ENCODE peak calls at places on chromosome 7, in six cellular contexts. H, Z, R, W, U and V are unnamed samples.

GRCh38 chr7:100881136-100881535 is 6.2 kb downstream of the SRRT start:
- DNase-seq in Z (no peak), R (no peak), H (no peak), W (no peak), U (no peak), V (no peak)

GRCh38 chr7:42722726-42723125 is 189.1 kb downstream of the C7orf25 start:
- DNase-seq in R (no peak), W (no peak), H (no peak), Z (no peak), U (no peak), V (no peak)

GRCh38 chr7:155425011-155425340 is 33.0 kb upstream of the EN2 start:
- DNase-seq in H (no peak), Z (no peak), W (no peak), U (no peak), R (no peak), V (no peak)

GRCh38 chr7:106775975-106776607 is 89.0 kb upstream of the PIK3CG start:
- DNase-seq in W (no peak), H (no peak), R (no peak), Z (no peak), U (no peak), V (no peak)

GRCh38 chr7:44995555-44996493 is 4.2 kb upstream of the CCM2 start:
- DNase-seq in U (no peak), Z (no peak), W (no peak), H (no peak), R (peak), V (no peak)

GRCh38 chr7:107728276-107728675 is 15.7 kb upstream of the CBLL1 start:
- DNase-seq in R (no peak), W (no peak), H (peak), U (no peak), Z (no peak), V (no peak)

GRCh38 chr7:66576646-66577045 is 52.0 kb upstream of the KCTD7 start:
- DNase-seq in Z (no peak), W (no peak), R (no peak), U (no peak), H (no peak), V (no peak)

GRCh38 chr7:33534830-33535229 is 370.5 kb upstream of the BMPER start:
- DNase-seq in U (no peak), W (no peak), H (peak), Z (no peak), R (no peak), V (no peak)

GRCh38 chr7:142120474-142121000 is 9.0 kb downstream of the MGAM2 start:
- DNase-seq in R (no peak), W (no peak), Z (no peak), U (no peak), H (no peak), V (no peak)

GRCh38 chr7:135192914-135193536 is 18.3 kb downstream of the WDR91 start:
- DNase-seq in U (no peak), W (no peak), Z (no peak), R (no peak), H (no peak), V (no peak)

GRCh38 chr7:33486626-33487025 is 357.3 kb downstream of the BBS9 start:
- DNase-seq in Z (no peak), U (no peak), R (no peak), W (no peak), H (no peak), V (no peak)

GRCh38 chr7:518630-519428 is 817 bp downstream of the PDGFA start:
- DNase-seq in W (no peak), R (no peak), H (peak), Z (peak), U (peak), V (peak)

GRCh38 chr7:151411551-151411950 is 1.7 kb upstream of the WDR86 start:
- DNase-seq in H (no peak), Z (no peak), W (no peak), R (no peak), U (peak), V (no peak)

GRCh38 chr7:155166673-155167370 is 96.7 kb downstream of the HTR5A start:
- DNase-seq in W (peak), U (no peak), Z (no peak), R (no peak), H (peak), V (no peak)

GRCh38 chr7:41996381-41997035 is 240.5 kb downstream of the GLI3 start:
- DNase-seq in Z (no peak), H (peak), R (no peak), U (no peak), W (no peak), V (no peak)

GRCh38 chr7:26291251-26291650 is 411 bp upstream of the SNX10 start:
- DNase-seq in H (no peak), R (no peak), U (no peak), W (no peak), Z (no peak), V (no peak)

GRCh38 chr7:44286618-44287487 is 38.5 kb downstream of the CAMK2B start:
- DNase-seq in U (peak), W (no peak), Z (peak), R (no peak), H (no peak), V (no peak)

GRCh38 chr7:132275384-132275783 is 300.9 kb downstream of the PLXNA4 start:
- DNase-seq in W (no peak), R (no peak), Z (no peak), U (no peak), H (no peak), V (no peak)

GRCh38 chr7:110921478-110922210 is 169.3 kb upstream of the LRRN3 start:
- DNase-seq in H (peak), W (no peak), R (no peak), Z (no peak), U (no peak), V (no peak)
- TF ChIP-seq RAD21 in H (no peak), W (no peak), R (no peak), Z (no peak), U (no peak), V (no peak)

GRCh38 chr7:114930829-114931655 is 9.1 kb downstream of the MDFIC start:
- DNase-seq in R (no peak), W (no peak), Z (no peak), H (peak), U (no peak), V (no peak)
- TF ChIP-seq RAD21 in R (no peak), W (no peak), Z (no peak), H (no peak), U (no peak), V (no peak)

DNA sequence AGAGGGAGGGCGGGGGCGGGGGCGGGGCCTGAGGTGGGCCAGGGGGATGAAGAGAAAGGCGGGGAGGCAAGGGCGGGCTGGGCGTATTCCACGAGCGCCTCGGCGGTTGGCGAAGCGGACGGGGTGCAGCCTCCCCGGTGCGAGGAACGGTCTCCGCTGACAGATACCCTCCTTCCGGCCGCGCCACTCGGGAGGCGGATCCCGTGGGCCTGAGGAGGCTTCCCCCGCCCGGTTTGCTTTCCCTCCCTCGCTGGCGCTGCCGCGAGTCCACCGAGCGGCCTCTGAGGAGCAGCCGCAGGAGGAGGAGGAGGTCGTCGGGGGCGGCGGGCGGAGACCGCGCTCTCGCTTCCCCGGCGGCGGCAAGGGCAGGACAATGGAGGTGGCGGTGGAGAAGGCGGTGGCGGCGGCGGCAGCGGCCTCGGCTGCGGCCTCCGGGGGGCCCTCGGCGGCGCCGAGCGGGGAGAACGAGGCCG is at the start of gene TRIM24:
- DNase-seq in U (peak), H (peak), W (no peak), Z (no peak), R (no peak), V (no peak)
- TF ChIP-seq RAD21 in U (peak), H (no peak), W (no peak), Z (no peak), R (no peak), V (no peak)

DNA sequence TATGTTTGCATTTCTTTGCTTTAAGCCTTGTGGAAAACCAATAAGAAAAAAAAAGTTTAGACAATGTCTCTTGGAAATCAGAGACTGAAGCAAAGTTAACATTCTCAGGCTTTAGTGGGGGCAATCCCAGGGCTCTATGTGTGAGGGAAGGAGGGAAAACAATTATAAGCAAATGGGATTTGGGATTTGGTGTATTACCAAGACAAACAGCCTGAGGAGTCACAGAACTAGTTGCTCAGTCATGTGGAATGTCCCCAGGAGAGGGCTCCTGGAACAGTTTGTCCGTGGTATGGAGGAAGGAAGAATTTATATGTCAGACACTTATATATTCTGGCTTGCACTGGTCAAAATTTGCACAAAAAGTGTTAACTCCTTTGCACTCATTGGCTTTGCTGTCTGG is 562.9 kb upstream of the TPK1 start:
- DNase-seq in Z (no peak), W (no peak), H (no peak), U (no peak), R (no peak), V (no peak)
- TF ChIP-seq RAD21 in Z (no peak), W (no peak), H (no peak), U (no peak), R (no peak), V (no peak)

DNA sequence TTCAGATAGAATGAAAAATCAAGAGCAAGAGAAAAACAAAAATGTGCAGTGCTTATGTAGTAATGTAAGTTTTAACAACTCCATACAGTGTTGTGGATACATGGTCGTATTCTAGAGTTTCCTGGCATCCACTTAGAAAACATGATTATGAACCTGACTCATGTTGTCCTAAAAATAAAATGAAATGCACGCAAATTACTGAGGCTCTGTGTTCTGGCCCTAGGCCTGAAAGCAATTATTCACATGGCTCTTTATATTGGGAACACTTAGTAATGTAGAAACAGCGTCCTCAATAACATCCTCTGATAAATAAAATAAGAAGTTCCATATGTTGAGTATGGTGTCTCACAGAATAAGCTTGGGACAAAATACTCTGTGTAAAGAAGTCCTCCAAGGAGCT is 200.2 kb upstream of the SEMA3E start:
- DNase-seq in R (no peak), H (no peak), Z (no peak), W (no peak), U (no peak), V (no peak)
- TF ChIP-seq RAD21 in R (no peak), H (no peak), Z (no peak), W (no peak), U (no peak), V (no peak)

DNA sequence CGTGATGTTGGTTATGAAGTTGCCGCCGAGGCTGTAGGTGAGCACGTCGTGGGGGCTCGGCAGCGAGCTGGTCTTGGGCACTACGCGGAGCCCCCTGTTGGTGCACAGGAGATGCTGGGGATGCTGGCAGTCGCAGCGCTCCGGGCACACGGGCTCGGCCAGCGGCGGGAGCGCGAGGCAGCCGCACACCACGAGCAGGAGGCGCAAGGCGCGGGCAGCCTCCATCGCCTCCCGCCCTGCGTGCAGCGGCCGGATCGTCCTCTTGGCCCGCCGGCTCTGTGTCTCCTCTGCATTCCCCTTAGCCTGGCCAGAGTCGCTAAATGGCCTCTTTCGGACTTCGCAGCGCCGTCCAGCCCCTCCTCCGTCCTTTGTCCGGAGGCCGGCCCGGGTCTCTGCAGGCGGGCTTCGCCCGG is 302 bp downstream of the TRIL start:
- DNase-seq in U (peak), W (no peak), H (no peak), R (no peak), Z (peak), V (no peak)
- TF ChIP-seq RAD21 in U (no peak), W (no peak), H (no peak), R (no peak), Z (no peak), V (no peak)

GRCh38 chr7:158824028-158824427 is 5.3 kb downstream of the ESYT2 start:
- DNase-seq in U (no peak), H (no peak), Z (no peak), R (peak), W (no peak), V (no peak)
- TF ChIP-seq RAD21 in U (no peak), H (no peak), Z (no peak), R (no peak), W (no peak), V (no peak)

DNA sequence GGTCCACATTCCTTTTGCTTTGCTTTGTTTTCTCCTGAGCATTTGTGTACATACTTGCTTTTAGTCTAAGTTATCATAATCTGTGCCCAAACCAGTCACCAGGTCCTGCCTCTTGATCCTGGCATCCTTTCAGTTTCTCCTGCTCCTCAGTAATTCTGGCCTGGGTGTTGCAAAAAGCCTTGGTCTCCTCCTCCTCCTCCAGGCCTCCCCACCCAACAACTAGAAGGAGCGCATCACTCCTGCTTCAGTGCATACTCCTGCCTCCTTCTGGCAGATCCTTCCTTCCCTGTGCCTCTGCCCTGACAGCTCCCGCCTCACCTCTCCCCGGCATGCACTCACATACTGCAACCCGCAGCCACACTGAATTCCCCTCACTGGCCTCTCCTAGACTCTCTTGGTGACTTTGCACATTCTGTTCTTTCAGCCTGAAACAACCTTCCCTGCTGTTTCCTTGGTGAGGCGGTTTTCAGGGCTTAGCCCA is 2.3 kb downstream of the DENND2A start:
- DNase-seq in W (no peak), Z (peak), R (no peak), H (peak), U (no peak), V (peak)
- TF ChIP-seq RAD21 in W (peak), Z (peak), R (no peak), H (peak), U (no peak), V (peak)

GRCh38 chr7:87885018-87885417 is 8.7 kb downstream of the DBF4 start:
- DNase-seq in U (no peak), W (no peak), R (no peak), H (no peak), Z (no peak), V (peak)

GRCh38 chr7:87882538-87882937 is 6.2 kb downstream of the DBF4 start:
- DNase-seq in H (no peak), U (no peak), W (no peak), R (no peak), Z (no peak), V (no peak)

GRCh38 chr7:87886875-87887274 is 10.6 kb downstream of the DBF4 start:
- DNase-seq in H (peak), R (no peak), U (peak), W (peak), Z (no peak), V (peak)
- TF ChIP-seq RAD21 in H (peak), R (peak), U (peak), W (peak), Z (no peak), V (peak)

GRCh38 chr7:79933144-79933543 is 201.5 kb upstream of the GNAI1 start:
- DNase-seq in U (no peak), H (peak), R (no peak), Z (no peak), W (no peak), V (no peak)
- TF ChIP-seq RAD21 in U (no peak), H (no peak), R (no peak), Z (no peak), W (no peak), V (no peak)